ENCODE peak calls at places on chromosomes 16 and 17, in five cellular contexts. One of them, this sample, is unnamed.

GRCh38 chr16:84922351-84923135 is 88.8 kb downstream of the ZDHHC7 start:
- DNase-seq in heart left ventricle: peak; percentile 93
- DNase-seq in left lung: no peak
- DNase-seq in adrenal gland: peak; percentile 88
- DNase-seq in PC-3: no peak
- DNase-seq in this sample: peak; percentile 29

GRCh38 chr17:32275060-32276042 is 9.7 kb downstream of the RHBDL3 start:
- DNase-seq in heart left ventricle: peak; percentile 68
- DNase-seq in PC-3: peak; percentile 74
- DNase-seq in left lung: peak; percentile 48
- DNase-seq in adrenal gland: peak; percentile 96
- DNase-seq in this sample: no peak

GRCh38 chr17:28394717-28395116 is 11.3 kb downstream of the SLC46A1 start:
- DNase-seq in adrenal gland: no peak
- DNase-seq in left lung: no peak
- DNase-seq in heart left ventricle: no peak
- DNase-seq in PC-3: no peak
- DNase-seq in this sample: no peak

GRCh38 chr17:36600936-36601302 is 464 bp upstream of the MRM1 start:
- DNase-seq in heart left ventricle: no peak
- DNase-seq in adrenal gland: no peak
- DNase-seq in PC-3: no peak
- DNase-seq in left lung: no peak
- DNase-seq in this sample: peak; percentile 65

GRCh38 chr16:66036775-66037715 is 329.4 kb upstream of the CDH5 start:
- DNase-seq in PC-3: no peak
- DNase-seq in left lung: no peak
- DNase-seq in adrenal gland: peak; percentile 15
- DNase-seq in heart left ventricle: no peak
- DNase-seq in this sample: no peak

GRCh38 chr16:64751906-64752305 is 370.0 kb downstream of the CDH11 start:
- DNase-seq in PC-3: no peak
- DNase-seq in heart left ventricle: no peak
- DNase-seq in left lung: no peak
- DNase-seq in adrenal gland: no peak
- DNase-seq in this sample: no peak

GRCh38 chr17:35774499-35774898 is 13.8 kb downstream of the C17orf50 start:
- DNase-seq in adrenal gland: no peak
- DNase-seq in heart left ventricle: peak; percentile 49
- DNase-seq in PC-3: peak; percentile 39
- DNase-seq in left lung: peak; percentile 72
- DNase-seq in this sample: no peak

GRCh38 chr16:55662641-55663040 is 6.9 kb downstream of the SLC6A2 start:
- DNase-seq in adrenal gland: no peak
- DNase-seq in PC-3: no peak
- DNase-seq in heart left ventricle: no peak
- DNase-seq in left lung: no peak
- DNase-seq in this sample: no peak

GRCh38 chr17:32958418-32958817 is 30.5 kb downstream of the TMEM98 start:
- DNase-seq in heart left ventricle: no peak
- DNase-seq in adrenal gland: no peak
- DNase-seq in PC-3: no peak
- DNase-seq in left lung: no peak
- DNase-seq in this sample: no peak

GRCh38 chr17:39283896-39284295 is 58.2 kb upstream of the STAC2 start:
- DNase-seq in PC-3: no peak
- DNase-seq in heart left ventricle: no peak
- DNase-seq in adrenal gland: no peak
- DNase-seq in left lung: no peak
- DNase-seq in this sample: no peak

GRCh38 chr17:74519951-74520553 is 11.2 kb downstream of the CD300LB start:
- DNase-seq in left lung: peak; percentile 73
- DNase-seq in PC-3: no peak
- DNase-seq in heart left ventricle: peak; percentile 63
- DNase-seq in adrenal gland: peak; percentile 56
- DNase-seq in this sample: no peak

GRCh38 chr16:88669986-88670385 is 7.1 kb upstream of the MVD start:
- DNase-seq in heart left ventricle: no peak
- DNase-seq in PC-3: no peak
- DNase-seq in left lung: no peak
- DNase-seq in adrenal gland: no peak
- DNase-seq in this sample: no peak

GRCh38 chr17:14771543-14771942 is 470.7 kb downstream of the HS3ST3B1 start:
- DNase-seq in left lung: no peak
- DNase-seq in adrenal gland: no peak
- DNase-seq in PC-3: no peak
- DNase-seq in heart left ventricle: no peak
- DNase-seq in this sample: no peak

GRCh38 chr17:38701504-38702165 is 3.4 kb upstream of the MLLT6 start:
- DNase-seq in adrenal gland: peak; percentile 74
- DNase-seq in left lung: no peak
- DNase-seq in heart left ventricle: no peak
- DNase-seq in PC-3: peak; percentile 34
- DNase-seq in this sample: peak; percentile 69

GRCh38 chr17:62750502-62751349 is 57.4 kb downstream of the MARCHF10 start:
- DNase-seq in left lung: no peak
- DNase-seq in PC-3: peak; percentile 75
- DNase-seq in heart left ventricle: no peak
- DNase-seq in adrenal gland: no peak
- DNase-seq in this sample: no peak

GRCh38 chr17:57550671-57551315 is 194.3 kb downstream of the CCDC182 start:
- DNase-seq in left lung: no peak
- DNase-seq in adrenal gland: no peak
- DNase-seq in heart left ventricle: no peak
- DNase-seq in PC-3: no peak
- DNase-seq in this sample: peak; percentile 59

GRCh38 chr17:78891406-78892061 is 11.5 kb downstream of the CEP295NL start:
- DNase-seq in left lung: peak; percentile 55
- DNase-seq in adrenal gland: no peak
- DNase-seq in heart left ventricle: no peak
- DNase-seq in PC-3: no peak
- DNase-seq in this sample: no peak

GRCh38 chr17:47708864-47709541 is 15.0 kb downstream of the TBKBP1 start:
- DNase-seq in PC-3: peak; percentile 53
- DNase-seq in heart left ventricle: peak; percentile 63
- DNase-seq in adrenal gland: no peak
- DNase-seq in left lung: no peak
- DNase-seq in this sample: no peak

GRCh38 chr17:33686171-33686570 is 393.1 kb upstream of the ASIC2 start:
- DNase-seq in PC-3: no peak
- DNase-seq in adrenal gland: no peak
- DNase-seq in left lung: no peak
- DNase-seq in heart left ventricle: no peak
- DNase-seq in this sample: peak; percentile 9

GRCh38 chr16:57012353-57012752 is 23.0 kb downstream of the NLRC5 start:
- DNase-seq in left lung: no peak
- DNase-seq in heart left ventricle: no peak
- DNase-seq in PC-3: no peak
- DNase-seq in adrenal gland: no peak
- DNase-seq in this sample: no peak

GRCh38 chr17:45136846-45137560 is 1.5 kb downstream of the ACBD4 start:
- DNase-seq in PC-3: no peak
- DNase-seq in left lung: no peak
- DNase-seq in adrenal gland: no peak
- DNase-seq in heart left ventricle: peak; percentile 22
- DNase-seq in this sample: no peak

GRCh38 chr16:89815639-89816348 is 653 bp downstream of the FANCA start:
- DNase-seq in left lung: no peak
- DNase-seq in heart left ventricle: no peak
- DNase-seq in PC-3: peak; percentile 15
- DNase-seq in adrenal gland: no peak
- DNase-seq in this sample: peak; percentile 54

GRCh38 chr17:74325376-74325742 is 667 bp upstream of the KIF19 start:
- DNase-seq in heart left ventricle: no peak
- DNase-seq in adrenal gland: no peak
- DNase-seq in PC-3: no peak
- DNase-seq in left lung: no peak
- DNase-seq in this sample: no peak

GRCh38 chr17:28532063-28532960 is 20.1 kb downstream of the UNC119 start:
- DNase-seq in PC-3: no peak
- DNase-seq in heart left ventricle: no peak
- DNase-seq in left lung: no peak
- DNase-seq in adrenal gland: no peak
- DNase-seq in this sample: no peak

GRCh38 chr16:67268136-67268579 is 11.2 kb upstream of the PLEKHG4 start:
- DNase-seq in PC-3: peak; percentile 54
- DNase-seq in heart left ventricle: peak; percentile 59
- DNase-seq in adrenal gland: peak; percentile 94
- DNase-seq in left lung: peak; percentile 84
- DNase-seq in this sample: no peak

GRCh38 chr17:77441130-77441920 is 300.6 kb downstream of the SEC14L1 start:
- DNase-seq in left lung: no peak
- DNase-seq in adrenal gland: no peak
- DNase-seq in heart left ventricle: no peak
- DNase-seq in PC-3: no peak
- DNase-seq in this sample: peak; percentile 100

GRCh38 chr17:82116246-82116645 is 18.2 kb upstream of the FASN start:
- DNase-seq in adrenal gland: no peak
- DNase-seq in heart left ventricle: no peak
- DNase-seq in left lung: no peak
- DNase-seq in PC-3: no peak
- DNase-seq in this sample: no peak

GRCh38 chr16:81181013-81181720 is 57.3 kb upstream of the BCO1 start:
- DNase-seq in adrenal gland: peak; percentile 95
- DNase-seq in PC-3: peak; percentile 96
- DNase-seq in heart left ventricle: peak; percentile 92
- DNase-seq in left lung: peak; percentile 76
- DNase-seq in this sample: no peak

GRCh38 chr17:6611231-6611630 is 29.3 kb downstream of the KIAA0753 start:
- DNase-seq in adrenal gland: no peak
- DNase-seq in heart left ventricle: no peak
- DNase-seq in left lung: no peak
- DNase-seq in PC-3: no peak
- DNase-seq in this sample: no peak

GRCh38 chr16:29821663-29822115 is 1.4 kb downstream of the MVP start:
- DNase-seq in adrenal gland: no peak
- DNase-seq in heart left ventricle: peak; percentile 33
- DNase-seq in PC-3: peak; percentile 50
- DNase-seq in left lung: no peak
- DNase-seq in this sample: no peak

GRCh38 chr17:61454095-61454931 is 2.1 kb downstream of the TBX4 start:
- DNase-seq in PC-3: no peak
- DNase-seq in adrenal gland: no peak
- DNase-seq in heart left ventricle: no peak
- DNase-seq in left lung: no peak
- DNase-seq in this sample: no peak
- H3K9me3 ChIP-seq in PC-3: no peaks in the 10 kb centered on the region
- H3K9me3 ChIP-seq in adrenal gland: no peaks in the 10 kb centered on the region
- H3K9me3 ChIP-seq in heart left ventricle: no peaks in the 10 kb centered on the region
- H3K9me3 ChIP-seq in left lung: no peaks in the 10 kb centered on the region
- H3K9me3 ChIP-seq in this sample: no peaks in the 10 kb centered on the region

DNA sequence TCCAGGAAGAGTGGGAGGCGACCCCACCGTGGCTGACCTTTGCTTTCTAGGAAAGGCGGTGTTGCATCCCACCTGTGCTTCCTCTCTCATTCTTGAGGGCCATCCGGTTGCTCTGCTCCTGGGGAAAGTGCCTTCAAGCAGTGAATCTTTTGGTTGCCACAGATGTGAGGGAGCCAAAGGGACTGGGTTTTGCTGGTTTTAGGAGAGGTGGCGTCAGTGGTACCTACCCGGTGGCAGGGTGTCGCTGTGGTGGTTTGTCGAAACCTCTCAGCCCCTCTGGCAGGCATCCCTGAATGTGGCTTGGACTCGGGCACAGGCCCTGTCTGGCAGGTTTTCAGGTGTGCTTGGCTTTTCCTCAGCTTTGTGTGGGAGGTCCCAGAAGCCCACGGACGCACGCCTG is 611.5 kb downstream of the KCNJ18 start:
- DNase-seq in left lung: no peak
- DNase-seq in adrenal gland: no peak
- DNase-seq in PC-3: no peak
- DNase-seq in heart left ventricle: no peak
- DNase-seq in this sample: no peak
- H3K9me3 ChIP-seq in left lung: no peaks in the 10 kb centered on the region
- H3K9me3 ChIP-seq in adrenal gland: no peaks in the 10 kb centered on the region
- H3K9me3 ChIP-seq in PC-3: no peaks in the 10 kb centered on the region
- H3K9me3 ChIP-seq in heart left ventricle: peaks cover 4% of the 10 kb centered on the region
- H3K9me3 ChIP-seq in this sample: no peaks in the 10 kb centered on the region

GRCh38 chr17:30236297-30236624 is 764 bp upstream of the SLC6A4 start:
- DNase-seq in heart left ventricle: no peak
- DNase-seq in PC-3: no peak
- DNase-seq in left lung: no peak
- DNase-seq in adrenal gland: no peak
- DNase-seq in this sample: no peak
- H3K9me3 ChIP-seq in heart left ventricle: no peaks in the 10 kb centered on the region
- H3K9me3 ChIP-seq in PC-3: no peaks in the 10 kb centered on the region
- H3K9me3 ChIP-seq in left lung: no peaks in the 10 kb centered on the region
- H3K9me3 ChIP-seq in adrenal gland: no peaks in the 10 kb centered on the region
- H3K9me3 ChIP-seq in this sample: no peaks in the 10 kb centered on the region

GRCh38 chr16:35687781-35688180 is 2228.4 kb downstream of the TP53TG3F start:
- DNase-seq in adrenal gland: no peak
- DNase-seq in left lung: no peak
- DNase-seq in heart left ventricle: no peak
- DNase-seq in PC-3: no peak
- DNase-seq in this sample: no peak

GRCh38 chr16:35689764-35690163 is 2230.4 kb downstream of the TP53TG3F start:
- DNase-seq in heart left ventricle: no peak
- DNase-seq in left lung: no peak
- DNase-seq in PC-3: no peak
- DNase-seq in adrenal gland: no peak
- DNase-seq in this sample: no peak

GRCh38 chr16:35691057-35691456 is 2231.6 kb downstream of the TP53TG3F start:
- DNase-seq in adrenal gland: no peak
- DNase-seq in heart left ventricle: no peak
- DNase-seq in left lung: no peak
- DNase-seq in PC-3: no peak
- DNase-seq in this sample: no peak

GRCh38 chr16:35690413-35690812 is 2231.0 kb downstream of the TP53TG3F start:
- DNase-seq in left lung: no peak
- DNase-seq in adrenal gland: no peak
- DNase-seq in PC-3: no peak
- DNase-seq in heart left ventricle: no peak
- DNase-seq in this sample: no peak

GRCh38 chr16:35692824-35693223 is 2233.4 kb downstream of the TP53TG3F start:
- DNase-seq in adrenal gland: no peak
- DNase-seq in left lung: no peak
- DNase-seq in PC-3: no peak
- DNase-seq in heart left ventricle: no peak
- DNase-seq in this sample: no peak
- H3K9me3 ChIP-seq in adrenal gland: no peaks in the 10 kb centered on the region
- H3K9me3 ChIP-seq in left lung: no peaks in the 10 kb centered on the region
- H3K9me3 ChIP-seq in PC-3: no peaks in the 10 kb centered on the region
- H3K9me3 ChIP-seq in heart left ventricle: peaks cover 57% of the 10 kb centered on the region
- H3K9me3 ChIP-seq in this sample: peaks cover 17% of the 10 kb centered on the region

GRCh38 chr17:70947215-70947614 is 777.9 kb downstream of the KCNJ2 start:
- DNase-seq in PC-3: no peak
- DNase-seq in heart left ventricle: no peak
- DNase-seq in left lung: no peak
- DNase-seq in adrenal gland: no peak
- DNase-seq in this sample: no peak
- H3K9me3 ChIP-seq in PC-3: no peaks in the 10 kb centered on the region
- H3K9me3 ChIP-seq in heart left ventricle: no peaks in the 10 kb centered on the region
- H3K9me3 ChIP-seq in left lung: no peaks in the 10 kb centered on the region
- H3K9me3 ChIP-seq in adrenal gland: no peaks in the 10 kb centered on the region
- H3K9me3 ChIP-seq in this sample: no peaks in the 10 kb centered on the region

GRCh38 chr16:17983114-17983513 is 353.4 kb downstream of the NPIPA8 start:
- DNase-seq in PC-3: no peak
- DNase-seq in heart left ventricle: no peak
- DNase-seq in adrenal gland: no peak
- DNase-seq in left lung: no peak
- DNase-seq in this sample: no peak
- H3K9me3 ChIP-seq in PC-3: no peaks in the 10 kb centered on the region
- H3K9me3 ChIP-seq in heart left ventricle: no peaks in the 10 kb centered on the region
- H3K9me3 ChIP-seq in adrenal gland: no peaks in the 10 kb centered on the region
- H3K9me3 ChIP-seq in left lung: no peaks in the 10 kb centered on the region
- H3K9me3 ChIP-seq in this sample: no peaks in the 10 kb centered on the region